ENCODE peak calls at places on chromosome 15, in nine cellular contexts. Y, T, U, S, V, Z, F, M and Q are unnamed samples.

GRCh38 chr15:25056484-25057429 is 102.0 kb downstream of the SNRPN start:
- DNase-seq in Y (no peak), T (no peak), U (no peak), S (no peak), V (peak; percentile 47), Z (no peak), F (no peak), M (no peak), Q (no peak)

GRCh38 chr15:61051570-61052031 is 177.5 kb downstream of the RORA start:
- DNase-seq in Y (peak; percentile 21), T (peak; percentile 40), U (peak; percentile 52), S (no peak), V (peak; percentile 69), Z (peak; percentile 56), F (no peak), M (peak; percentile 39), Q (no peak)

GRCh38 chr15:82864967-82865366 is 55.5 kb downstream of the WHAMM start:
- DNase-seq in Y (no peak), T (no peak), U (no peak), S (no peak), V (no peak), Z (no peak), F (no peak), M (no peak), Q (no peak)

GRCh38 chr15:69415381-69415780 is 1.2 kb downstream of the KIF23 start:
- DNase-seq in Y (no peak), T (no peak), U (no peak), S (no peak), V (no peak), Z (no peak), F (no peak), M (no peak), Q (no peak)

GRCh38 chr15:100199711-100200286 is 142.0 kb downstream of the ADAMTS17 start:
- DNase-seq in Y (no peak), T (no peak), U (no peak), S (no peak), V (no peak), Z (no peak), F (no peak), M (no peak), Q (no peak)

GRCh38 chr15:74988007-74988800 is 7.2 kb upstream of the SCAMP5 start:
- DNase-seq in Y (peak; percentile 68), T (peak; percentile 57), U (peak; percentile 78), S (no peak), V (peak; percentile 87), Z (peak; percentile 13), F (no peak), M (no peak), Q (peak; percentile 59)

GRCh38 chr15:73647259-73648026 is 14.3 kb upstream of the NPTN start:
- DNase-seq in Y (no peak), T (no peak), U (peak; percentile 25), S (no peak), V (no peak), Z (no peak), F (no peak), M (no peak), Q (peak; percentile 86)

GRCh38 chr15:52651868-52652267 is 27.3 kb downstream of the ATOSA start:
- DNase-seq in Y (peak; percentile 42), T (peak; percentile 88), U (peak; percentile 84), S (peak; percentile 61), V (peak; percentile 77), Z (peak; percentile 63), F (peak; percentile 82), M (peak; percentile 45), Q (no peak)

GRCh38 chr15:27412413-27412812 is 441.4 kb downstream of the GABRG3 start:
- DNase-seq in Y (no peak), T (no peak), U (peak; percentile 10), S (no peak), V (peak; percentile 65), Z (no peak), F (no peak), M (no peak), Q (no peak)

GRCh38 chr15:55518641-55519040 is 10.6 kb upstream of the DNAAF4 start:
- DNase-seq in Y (no peak), T (no peak), U (no peak), S (no peak), V (no peak), Z (no peak), F (no peak), M (no peak), Q (no peak)
- TF ChIP-seq CTCF in Y (peak; percentile 66), T (peak; percentile 25), U (peak; percentile 3), S (no peak), V (peak; percentile 42), Z (no peak), F (peak; percentile 18), M (no peak), Q (peak; percentile 43)

GRCh38 chr15:71708052-71708432 is 102.3 kb upstream of the NR2E3 start:
- DNase-seq in Y (no peak), T (no peak), U (no peak), S (no peak), V (no peak), Z (no peak), F (no peak), M (no peak), Q (no peak)

GRCh38 chr15:71706461-71707229 is 103.7 kb upstream of the NR2E3 start:
- DNase-seq in Y (no peak), T (no peak), U (no peak), S (no peak), V (no peak), Z (no peak), F (no peak), M (no peak), Q (no peak)

GRCh38 chr15:71707230-71708051 is 102.9 kb upstream of the NR2E3 start:
- DNase-seq in Y (no peak), T (no peak), U (no peak), S (no peak), V (no peak), Z (no peak), F (no peak), M (no peak), Q (no peak)

GRCh38 chr15:71708741-71709140 is 101.6 kb upstream of the NR2E3 start:
- DNase-seq in Y (no peak), T (no peak), U (no peak), S (no peak), V (no peak), Z (no peak), F (no peak), M (no peak), Q (no peak)

GRCh38 chr15:71709808-71710418 is 100.4 kb upstream of the NR2E3 start:
- DNase-seq in Y (no peak), T (no peak), U (no peak), S (no peak), V (no peak), Z (no peak), F (no peak), M (no peak), Q (no peak)
- TF ChIP-seq CTCF in Y (no peak), T (no peak), U (no peak), S (no peak), V (no peak), Z (no peak), F (no peak), M (no peak), Q (no peak)

DNA sequence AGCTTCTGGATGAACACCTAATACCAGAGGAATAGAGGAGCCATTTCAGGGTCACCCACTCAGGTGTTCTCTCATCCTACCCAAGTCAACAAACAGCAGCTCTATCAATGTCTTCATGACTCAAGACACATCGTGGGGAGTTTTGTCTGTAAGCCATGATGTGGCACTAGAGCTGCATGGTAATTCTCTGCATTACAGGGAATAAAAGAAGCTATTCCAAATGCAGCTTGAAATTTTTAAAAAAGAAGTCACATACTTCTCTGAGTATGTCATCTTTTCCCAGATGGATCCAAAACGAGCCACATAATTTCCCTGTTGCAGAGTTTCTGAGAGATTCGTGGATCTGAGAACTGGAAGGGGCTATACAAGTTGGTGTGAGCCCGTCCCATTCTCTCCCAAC is 6.1 kb upstream of the THSD4 start:
- DNase-seq in Y (no peak), T (no peak), U (no peak), S (no peak), V (no peak), Z (no peak), F (no peak), M (no peak), Q (no peak)
- TF ChIP-seq CTCF in Y (no peak), T (no peak), U (peak; percentile 30), S (no peak), V (no peak), Z (no peak), F (no peak), M (peak; percentile 32), Q (no peak)

GRCh38 chr15:89230277-89230676 is 8.9 kb upstream of the RLBP1 start:
- DNase-seq in Y (no peak), T (no peak), U (no peak), S (no peak), V (peak; percentile 38), Z (no peak), F (no peak), M (no peak), Q (no peak)
- TF ChIP-seq CTCF in Y (no peak), T (no peak), U (no peak), S (no peak), V (no peak), Z (no peak), F (no peak), M (no peak), Q (no peak)

GRCh38 chr15:86526938-86527735 is 447.5 kb downstream of the AGBL1 start:
- DNase-seq in Y (no peak), T (no peak), U (no peak), S (no peak), V (no peak), Z (no peak), F (no peak), M (no peak), Q (no peak)
- TF ChIP-seq CTCF in Y (no peak), T (no peak), U (no peak), S (no peak), V (no peak), Z (no peak), F (no peak), M (no peak), Q (no peak)

GRCh38 chr15:88701561-88702095 is 62.8 kb downstream of the ISG20 start:
- DNase-seq in Y (peak; percentile 46), T (peak; percentile 16), U (peak; percentile 33), S (no peak), V (peak; percentile 69), Z (no peak), F (no peak), M (no peak), Q (no peak)
- TF ChIP-seq CTCF in Y (peak; percentile 32), T (no peak), U (peak; percentile 20), S (no peak), V (peak; percentile 74), Z (no peak), F (peak; percentile 12), M (peak; percentile 31), Q (peak; percentile 59)

DNA sequence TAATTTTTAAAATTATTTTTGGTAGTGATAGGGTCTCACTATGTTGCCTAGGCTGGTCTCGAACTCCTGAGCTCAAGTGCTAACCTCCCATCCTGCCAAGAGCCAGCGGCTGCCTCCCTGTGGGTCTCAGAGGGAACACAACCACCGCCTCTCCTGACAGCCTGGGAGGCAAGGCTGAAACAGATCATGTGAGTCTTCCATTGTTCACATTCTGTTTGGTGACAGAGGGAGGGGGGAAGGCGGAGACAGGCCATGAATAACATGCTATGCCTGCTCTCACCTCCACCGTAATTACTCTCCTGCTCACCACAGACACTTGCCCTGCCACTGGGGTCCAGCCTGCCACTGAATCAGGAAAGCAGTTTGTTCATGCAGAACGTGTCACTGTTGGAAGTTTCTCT is 78.3 kb upstream of the RASGRF1 start:
- DNase-seq in Y (peak; percentile 15), T (no peak), U (peak; percentile 80), S (no peak), V (peak; percentile 85), Z (no peak), F (peak; percentile 75), M (peak; percentile 45), Q (peak; percentile 56)
- TF ChIP-seq CTCF in Y (no peak), T (no peak), U (peak; percentile 37), S (no peak), V (peak; percentile 32), Z (no peak), F (peak; percentile 49), M (peak; percentile 39), Q (no peak)